ENCODE peak calls at places on chromosomes 16 and 17, in four cellular contexts. Q is fibroblast of mammary gland, T is activated gamma-delta T cell treated with Interleukin-2 at 50 U/mL for 16 hours, Y is iris pigment epithelial cell. H is an unnamed sample.

GRCh38 chr17:80861892-80862291 is 129.7 kb upstream of the CHMP6 start:
- DNase-seq in Q (peak), T (peak), Y (peak), H (no peak)

GRCh38 chr17:80106751-80107150 is 5.4 kb downstream of the GAA start:
- DNase-seq in Q (no peak), T (no peak), Y (no peak), H (no peak)

GRCh38 chr17:62876664-62877411 is 68.7 kb upstream of the MARCHF10 start:
- DNase-seq in Q (peak), T (no peak), Y (peak), H (no peak)

GRCh38 chr16:89764711-89765201 is 43.4 kb downstream of the ZNF276 start:
- DNase-seq in Q (no peak), T (peak), Y (peak), H (peak)

GRCh38 chr16:10183606-10183959 is 1.4 kb upstream of the GRIN2A start:
- DNase-seq in Q (no peak), T (no peak), Y (no peak), H (no peak)

GRCh38 chr16:20987049-20987448 is 86.5 kb downstream of the LYRM1 start:
- DNase-seq in Q (no peak), T (no peak), Y (no peak), H (no peak)

GRCh38 chr16:73063854-73064226 is 15.9 kb upstream of the ZFHX3 start:
- DNase-seq in Q (no peak), T (no peak), Y (no peak), H (no peak)

GRCh38 chr16:78310196-78310595 is 210.7 kb downstream of the WWOX start:
- DNase-seq in Q (no peak), T (no peak), Y (no peak), H (no peak)

GRCh38 chr17:7684856-7685532 is 2.3 kb downstream of the TP53 start:
- DNase-seq in Q (no peak), T (no peak), Y (no peak), H (no peak)

GRCh38 chr17:81069084-81069645 is 34.2 kb downstream of the BAIAP2 start:
- DNase-seq in Q (no peak), T (no peak), Y (no peak), H (no peak)

GRCh38 chr17:38883592-38884526 is 14.0 kb downstream of the LASP1 start:
- DNase-seq in Q (peak), T (no peak), Y (peak), H (no peak)

GRCh38 chr17:12712941-12713340 is 47.3 kb downstream of the MYOCD start:
- DNase-seq in Q (peak), T (no peak), Y (no peak), H (no peak)

GRCh38 chr16:29668267-29668666 is 5.2 kb downstream of the SPN start:
- DNase-seq in Q (no peak), T (no peak), Y (no peak), H (no peak)

GRCh38 chr16:89155184-89155679 is 16.3 kb upstream of the CDH15 start:
- DNase-seq in Q (peak), T (no peak), Y (peak), H (no peak)

GRCh38 chr16:56355221-56355620 is 70.1 kb downstream of the AMFR start:
- DNase-seq in Q (no peak), T (peak), Y (no peak), H (no peak)

GRCh38 chr17:37300683-37301082 is 75.1 kb upstream of the C17orf78 start:
- DNase-seq in Q (peak), T (no peak), Y (no peak), H (no peak)

GRCh38 chr16:88591577-88592021 is 21.4 kb downstream of the ZC3H18 start:
- DNase-seq in Q (peak), T (no peak), Y (no peak), H (peak)

GRCh38 chr17:15507001-15507400 is 39.6 kb upstream of the CDRT4 start:
- DNase-seq in Q (no peak), T (no peak), Y (no peak), H (no peak)

GRCh38 chr17:79036609-79037008 is 12.6 kb downstream of the C1QTNF1 start:
- DNase-seq in Q (peak), T (no peak), Y (peak), H (no peak)

H was measured in Peyer's patch.